ENCODE peak calls at places on chromosome 11, in nine cellular contexts. One of them, this sample, is unnamed.

GRCh38 chr11:287821-288327 is 1.1 kb upstream of the PGGHG start:
- DNase-seq in OCI-M1: no peak
- DNase-seq in T-helper 2 cell: no peak
- DNase-seq in HT-29: peak
- DNase-seq in iPS DF 6.9: no peak
- DNase-seq in Right ventricle myocardium inferior: peak
- DNase-seq in stimulated activated CD4-positive, alpha-beta T cell treated with anti-CD3 and anti-CD28 coated beads, Interleukin-15, amount 100 ng/mL, for 24 hours: peak
- DNase-seq in NCI-H460: no peak
- DNase-seq in thoracic aorta: no peak
- DNase-seq in this sample: peak

GRCh38 chr11:35549787-35550186 is 24.4 kb upstream of the PAMR1 start:
- DNase-seq in OCI-M1: no peak
- DNase-seq in T-helper 2 cell: no peak
- DNase-seq in HT-29: no peak
- DNase-seq in iPS DF 6.9: no peak
- DNase-seq in Right ventricle myocardium inferior: no peak
- DNase-seq in stimulated activated CD4-positive, alpha-beta T cell treated with anti-CD3 and anti-CD28 coated beads, Interleukin-15, amount 100 ng/mL, for 24 hours: no peak
- DNase-seq in NCI-H460: no peak
- DNase-seq in thoracic aorta: no peak
- DNase-seq in this sample: no peak

GRCh38 chr11:2468363-2469240 is 23.8 kb downstream of the KCNQ1 start:
- DNase-seq in OCI-M1: no peak
- DNase-seq in T-helper 2 cell: no peak
- DNase-seq in HT-29: no peak
- DNase-seq in iPS DF 6.9: no peak
- DNase-seq in Right ventricle myocardium inferior: no peak
- DNase-seq in stimulated activated CD4-positive, alpha-beta T cell treated with anti-CD3 and anti-CD28 coated beads, Interleukin-15, amount 100 ng/mL, for 24 hours: no peak
- DNase-seq in NCI-H460: no peak
- DNase-seq in thoracic aorta: no peak
- DNase-seq in this sample: no peak

GRCh38 chr11:94671553-94672366 is 96.4 kb upstream of the AMOTL1 start:
- DNase-seq in OCI-M1: no peak
- DNase-seq in T-helper 2 cell: no peak
- DNase-seq in HT-29: no peak
- DNase-seq in iPS DF 6.9: no peak
- DNase-seq in Right ventricle myocardium inferior: no peak
- DNase-seq in stimulated activated CD4-positive, alpha-beta T cell treated with anti-CD3 and anti-CD28 coated beads, Interleukin-15, amount 100 ng/mL, for 24 hours: no peak
- DNase-seq in NCI-H460: no peak
- DNase-seq in thoracic aorta: no peak
- DNase-seq in this sample: no peak

GRCh38 chr11:27119396-27119795 is 78.8 kb downstream of the BBOX1 start:
- DNase-seq in OCI-M1: no peak
- DNase-seq in T-helper 2 cell: no peak
- DNase-seq in HT-29: no peak
- DNase-seq in iPS DF 6.9: no peak
- DNase-seq in Right ventricle myocardium inferior: no peak
- DNase-seq in stimulated activated CD4-positive, alpha-beta T cell treated with anti-CD3 and anti-CD28 coated beads, Interleukin-15, amount 100 ng/mL, for 24 hours: no peak
- DNase-seq in NCI-H460: no peak
- DNase-seq in thoracic aorta: no peak
- DNase-seq in this sample: no peak

GRCh38 chr11:86360775-86361395 is 13.8 kb upstream of the CCDC81 start:
- DNase-seq in OCI-M1: peak
- DNase-seq in T-helper 2 cell: no peak
- DNase-seq in HT-29: peak
- DNase-seq in iPS DF 6.9: no peak
- DNase-seq in Right ventricle myocardium inferior: no peak
- DNase-seq in stimulated activated CD4-positive, alpha-beta T cell treated with anti-CD3 and anti-CD28 coated beads, Interleukin-15, amount 100 ng/mL, for 24 hours: no peak
- DNase-seq in NCI-H460: peak
- DNase-seq in thoracic aorta: no peak
- DNase-seq in this sample: no peak

GRCh38 chr11:115678942-115679341 is 174.7 kb upstream of the CADM1 start:
- DNase-seq in OCI-M1: no peak
- DNase-seq in T-helper 2 cell: no peak
- DNase-seq in HT-29: peak
- DNase-seq in iPS DF 6.9: no peak
- DNase-seq in Right ventricle myocardium inferior: no peak
- DNase-seq in stimulated activated CD4-positive, alpha-beta T cell treated with anti-CD3 and anti-CD28 coated beads, Interleukin-15, amount 100 ng/mL, for 24 hours: no peak
- DNase-seq in NCI-H460: no peak
- DNase-seq in thoracic aorta: no peak
- DNase-seq in this sample: no peak

GRCh38 chr11:65351511-65351910 is 3.0 kb upstream of the TIGD3 start:
- DNase-seq in OCI-M1: no peak
- DNase-seq in T-helper 2 cell: no peak
- DNase-seq in HT-29: no peak
- DNase-seq in iPS DF 6.9: no peak
- DNase-seq in Right ventricle myocardium inferior: no peak
- DNase-seq in stimulated activated CD4-positive, alpha-beta T cell treated with anti-CD3 and anti-CD28 coated beads, Interleukin-15, amount 100 ng/mL, for 24 hours: no peak
- DNase-seq in NCI-H460: no peak
- DNase-seq in thoracic aorta: no peak
- DNase-seq in this sample: no peak

GRCh38 chr11:3368199-3368598 is 10.7 kb downstream of the ZNF195 start:
- DNase-seq in OCI-M1: no peak
- DNase-seq in T-helper 2 cell: no peak
- DNase-seq in HT-29: no peak
- DNase-seq in iPS DF 6.9: no peak
- DNase-seq in Right ventricle myocardium inferior: no peak
- DNase-seq in stimulated activated CD4-positive, alpha-beta T cell treated with anti-CD3 and anti-CD28 coated beads, Interleukin-15, amount 100 ng/mL, for 24 hours: no peak
- DNase-seq in NCI-H460: no peak
- DNase-seq in thoracic aorta: no peak
- DNase-seq in this sample: no peak